ENCODE peak calls at places on chromosomes 12 and 14, in six cellular contexts. F is effector memory CD4-positive, alpha-beta T cell; V is CD4-positive, alpha-beta T cell; U is RWPE1; M is thoracic aorta; P is cardiac muscle cell. T is an unnamed sample.

GRCh38 chr12:98646165-98646764 is 1.2 kb downstream of the APAF1 start:
- DNase-seq in U (no peak), P (peak), F (no peak), M (no peak), V (no peak), T (peak)

GRCh38 chr14:91473046-91473445 is 37.1 kb downstream of the PPP4R3A start:
- DNase-seq in P (no peak), V (no peak), M (no peak), U (no peak), F (no peak), T (no peak)

GRCh38 chr14:87745507-87746118 is 247.4 kb downstream of the GALC start:
- DNase-seq in P (peak), M (no peak), F (no peak), V (no peak), U (peak), T (peak)

GRCh38 chr12:104499668-104500328 is 43.0 kb downstream of the CHST11 start:
- DNase-seq in F (no peak), V (no peak), M (no peak), P (no peak), U (no peak), T (no peak)

GRCh38 chr14:61512508-61512907 is 182.8 kb upstream of the HIF1A start:
- DNase-seq in U (no peak), P (peak), F (no peak), V (no peak), M (no peak), T (no peak)

GRCh38 chr14:56333361-56334279 is 215.4 kb downstream of the PELI2 start:
- DNase-seq in M (no peak), U (peak), P (peak), V (no peak), F (no peak), T (peak)

GRCh38 chr14:69600304-69600891 is 11.0 kb upstream of the SUSD6 start:
- DNase-seq in F (no peak), P (no peak), U (no peak), V (no peak), M (no peak), T (no peak)

GRCh38 chr14:101603096-101603495 is 41.8 kb downstream of the DIO3 start:
- DNase-seq in U (no peak), V (no peak), F (no peak), M (no peak), P (no peak), T (no peak)

GRCh38 chr12:102484017-102484731 is 3.8 kb upstream of the IGF1 start:
- DNase-seq in P (peak), M (no peak), U (peak), F (no peak), V (peak), T (no peak)

GRCh38 chr14:29897181-29897580 is 30.5 kb downstream of the PRKD1 start:
- DNase-seq in V (no peak), M (no peak), P (no peak), U (no peak), F (no peak), T (no peak)

GRCh38 chr12:72077111-72077820 is 138.6 kb downstream of the TPH2 start:
- DNase-seq in P (no peak), M (no peak), V (no peak), F (no peak), U (no peak), T (no peak)

GRCh38 chr12:113482334-113482733 is 10.7 kb upstream of the LHX5 start:
- DNase-seq in P (no peak), U (no peak), V (no peak), M (no peak), F (no peak), T (no peak)

GRCh38 chr12:45852508-45852907 is 123.0 kb downstream of the ARID2 start:
- DNase-seq in P (peak), U (no peak), F (no peak), V (no peak), M (no peak), T (no peak)

GRCh38 chr14:32702571-32702970 is 236.1 kb upstream of the NPAS3 start:
- DNase-seq in M (peak), F (peak), P (peak), V (peak), U (no peak), T (peak)

GRCh38 chr12:44875954-44876553 is at the start of gene NELL2:
- DNase-seq in V (peak), P (peak), F (peak), U (peak), M (no peak), T (no peak)

GRCh38 chr12:95836630-95837239 is 22.0 kb upstream of the SNRPF start:
- DNase-seq in V (no peak), P (peak), F (no peak), M (no peak), U (no peak), T (no peak)

GRCh38 chr12:93022603-93023340 is 93.7 kb upstream of the EEA1 start:
- DNase-seq in V (no peak), F (no peak), M (no peak), P (peak), U (no peak), T (no peak)

GRCh38 chr14:31936100-31936499 is 141.0 kb upstream of the ARHGAP5 start:
- DNase-seq in M (no peak), F (no peak), V (no peak), P (no peak), U (no peak), T (no peak)

GRCh38 chr14:30330452-30330851 is 228.5 kb upstream of the G2E3 start:
- DNase-seq in U (peak), V (no peak), P (peak), M (no peak), F (no peak), T (no peak)

GRCh38 chr12:110896559-110896958 is 23.8 kb downstream of the MYL2 start:
- DNase-seq in M (no peak), V (no peak), F (no peak), P (no peak), U (peak), T (peak)

GRCh38 chr12:94676011-94676709 is 25.8 kb upstream of the TMCC3 start:
- DNase-seq in U (no peak), V (no peak), F (no peak), P (peak), M (no peak), T (no peak)
- H3K27ac ChIP-seq in U (no peak), V (no peak), F (no peak), P (no peak), M (peak), T (no peak)

DNA sequence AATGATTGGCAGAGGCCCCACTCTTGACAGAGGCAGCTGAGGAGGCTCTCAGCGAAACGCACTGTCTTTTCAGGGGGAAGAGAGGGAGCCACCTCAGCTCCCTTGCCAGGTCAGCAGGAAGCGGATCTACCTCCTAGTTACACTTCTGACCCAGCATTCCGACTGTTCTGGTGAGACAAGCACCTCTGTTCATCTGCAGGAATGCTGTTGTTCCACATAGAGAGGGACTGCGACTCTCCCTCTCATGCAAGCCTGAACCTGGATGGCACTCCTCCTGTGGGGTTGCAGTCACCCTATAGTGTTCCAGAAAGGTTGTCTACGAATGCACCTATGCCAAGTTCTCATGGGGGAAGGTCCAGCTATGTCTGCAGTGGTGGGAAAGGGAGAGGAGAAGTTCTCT is 37.1 kb upstream of the AEBP2 start:
- DNase-seq in M (no peak), U (no peak), F (no peak), V (no peak), P (no peak), T (peak)
- H3K27ac ChIP-seq in M (peak), U (no peak), F (no peak), V (no peak), P (no peak), T (no peak)

GRCh38 chr12:65707051-65707450 is 117.2 kb upstream of the HMGA2 start:
- DNase-seq in F (no peak), V (no peak), U (no peak), P (peak), M (no peak), T (no peak)
- H3K27ac ChIP-seq in F (no peak), V (no peak), U (no peak), P (no peak), M (no peak), T (no peak)

DNA sequence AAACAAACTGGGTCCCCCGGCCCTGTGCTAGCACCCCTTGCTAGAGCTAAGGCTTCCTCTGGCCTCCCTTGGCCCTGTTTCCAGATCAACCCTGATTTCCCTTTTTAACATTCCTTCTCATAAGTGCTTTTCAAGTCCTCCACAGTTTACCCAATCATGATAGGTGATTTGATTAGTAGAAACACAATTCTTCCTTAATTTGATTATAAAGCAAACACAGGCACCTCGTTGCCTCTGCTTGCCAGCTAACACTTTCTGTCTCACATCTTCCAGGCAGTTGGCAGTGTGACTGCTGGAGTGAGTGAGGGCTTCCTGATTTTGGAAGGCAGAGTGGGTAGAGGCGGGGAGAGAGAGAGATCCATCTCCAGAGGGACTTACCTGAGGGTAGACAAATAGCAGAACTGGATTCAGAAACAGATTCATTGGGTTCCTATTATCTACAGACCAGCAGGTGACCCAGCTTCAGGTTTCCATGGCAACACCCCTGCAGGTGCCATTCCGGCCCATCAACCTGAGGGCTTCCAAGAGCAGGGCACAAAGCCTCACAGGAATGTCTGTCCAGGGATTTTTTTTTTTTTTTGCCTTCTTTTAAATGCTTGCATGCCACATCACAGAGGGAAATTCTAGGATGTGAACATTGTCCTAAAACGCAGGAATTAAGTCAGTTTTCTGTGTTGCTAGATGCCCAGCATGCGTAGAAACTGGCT is 77.7 kb downstream of the PLXNC1 start:
- DNase-seq in U (no peak), P (no peak), M (no peak), F (no peak), V (no peak), T (no peak)
- H3K27ac ChIP-seq in U (no peak), P (no peak), M (no peak), F (no peak), V (no peak), T (no peak)

DNA sequence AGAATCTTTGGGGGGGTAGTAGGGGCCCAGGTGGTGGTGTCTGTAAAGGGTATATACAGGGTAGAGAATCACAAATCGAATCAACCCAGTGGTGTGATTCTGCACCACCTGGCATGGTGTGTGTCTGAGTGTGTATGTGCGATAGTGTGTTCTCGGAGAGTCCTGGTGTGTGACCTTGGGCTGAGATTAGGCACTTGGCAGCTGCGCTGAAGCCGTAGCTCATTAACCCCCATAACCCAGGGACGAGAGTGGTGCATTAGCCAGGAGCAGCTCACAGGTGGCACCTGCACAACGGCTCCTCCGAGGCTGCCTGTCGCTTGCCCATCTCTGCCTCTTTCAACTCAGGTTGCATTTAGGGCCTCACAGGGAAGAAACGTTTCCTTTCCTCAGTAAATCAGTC is 15.6 kb upstream of the TESC start:
- DNase-seq in F (no peak), P (no peak), V (no peak), U (no peak), M (no peak), T (no peak)
- H3K27ac ChIP-seq in F (no peak), P (no peak), V (no peak), U (no peak), M (no peak), T (no peak)

T was measured in foreskin keratinocyte.